ENCODE peak calls at places on chromosome 2, in seven cellular contexts. B, U, W, D, N, E and T are unnamed samples.

GRCh38 chr2:223563462-223563861 is 38.7 kb downstream of the SCG2 start:
- DNase-seq in B (peak; percentile 92), U (no peak), W (peak; percentile 89), D (peak; percentile 94), N (no peak), E (no peak), T (no peak)

GRCh38 chr2:43051316-43051715 is 175.1 kb downstream of the ZFP36L2 start:
- DNase-seq in B (peak; percentile 26), U (no peak), W (peak; percentile 74), D (peak; percentile 95), N (no peak), E (no peak), T (peak; percentile 37)

GRCh38 chr2:175929850-175930249 is 72.2 kb downstream of the LNPK start:
- DNase-seq in B (no peak), U (no peak), W (peak; percentile 10), D (peak; percentile 14), N (no peak), E (no peak), T (no peak)

GRCh38 chr2:177076636-177077179 is 135.9 kb upstream of the HNRNPA3 start:
- DNase-seq in B (no peak), U (no peak), W (no peak), D (no peak), N (no peak), E (no peak), T (no peak)

GRCh38 chr2:195810340-195811098 is 153.5 kb downstream of the SLC39A10 start:
- DNase-seq in B (no peak), U (no peak), W (no peak), D (peak; percentile 28), N (no peak), E (no peak), T (no peak)

GRCh38 chr2:70132244-70133126 is 45.2 kb downstream of the PCBP1 start:
- DNase-seq in B (no peak), U (peak; percentile 52), W (peak; percentile 63), D (peak; percentile 61), N (no peak), E (no peak), T (no peak)

GRCh38 chr2:216553841-216554240 is 55.2 kb downstream of the RPL37A start:
- DNase-seq in B (no peak), U (no peak), W (no peak), D (no peak), N (no peak), E (no peak), T (no peak)

GRCh38 chr2:68766378-68766845 is 31.8 kb downstream of the ARHGAP25 start:
- DNase-seq in B (no peak), U (peak; percentile 27), W (peak; percentile 73), D (peak; percentile 82), N (peak; percentile 66), E (no peak), T (peak; percentile 88)

GRCh38 chr2:119011162-119011909 is 69.3 kb downstream of the MARCO start:
- DNase-seq in B (peak; percentile 16), U (peak; percentile 51), W (peak; percentile 5), D (no peak), N (no peak), E (peak; percentile 74), T (no peak)

GRCh38 chr2:69524799-69525198 is 87.6 kb upstream of the NFU1 start:
- DNase-seq in B (no peak), U (no peak), W (no peak), D (peak; percentile 47), N (no peak), E (no peak), T (no peak)

GRCh38 chr2:73468376-73468775 is 82.7 kb downstream of the ALMS1 start:
- DNase-seq in B (no peak), U (no peak), W (no peak), D (no peak), N (no peak), E (no peak), T (no peak)

GRCh38 chr2:208820289-208820688 is 413.7 kb downstream of the PTH2R start:
- DNase-seq in B (peak; percentile 4), U (no peak), W (no peak), D (peak; percentile 59), N (no peak), E (no peak), T (no peak)

GRCh38 chr2:188969236-188970032 is 4.7 kb upstream of the COL3A1 start:
- DNase-seq in B (no peak), U (no peak), W (peak; percentile 78), D (no peak), N (no peak), E (no peak), T (no peak)

GRCh38 chr2:61970807-61971556 is 65.5 kb downstream of the COMMD1 start:
- DNase-seq in B (no peak), U (no peak), W (no peak), D (peak; percentile 67), N (no peak), E (no peak), T (no peak)

GRCh38 chr2:239157269-239157668 is 243.6 kb downstream of the HDAC4 start:
- DNase-seq in B (no peak), U (peak; percentile 8), W (no peak), D (no peak), N (no peak), E (no peak), T (peak; percentile 10)

GRCh38 chr2:219908538-219908937 is 281.1 kb downstream of the SLC4A3 start:
- DNase-seq in B (no peak), U (no peak), W (no peak), D (no peak), N (no peak), E (no peak), T (no peak)
- TF ChIP-seq CTCF in B (no peak), U (no peak), W (no peak), D (no peak), N (no peak), E (no peak), T (no peak)

GRCh38 chr2:134375935-134376334 is 122.1 kb downstream of the MGAT5 start:
- DNase-seq in B (no peak), U (no peak), W (peak; percentile 75), D (peak; percentile 39), N (no peak), E (no peak), T (no peak)
- TF ChIP-seq CTCF in B (no peak), U (peak; percentile 55), W (peak; percentile 50), D (peak; percentile 56), N (no peak), E (no peak), T (no peak)

GRCh38 chr2:191713837-191714236 is 35.9 kb downstream of the NABP1 start:
- DNase-seq in B (peak; percentile 23), U (no peak), W (no peak), D (no peak), N (no peak), E (no peak), T (no peak)
- TF ChIP-seq CTCF in B (peak; percentile 59), U (no peak), W (no peak), D (peak; percentile 38), N (no peak), E (no peak), T (no peak)

GRCh38 chr2:191302459-191303155 is 57.4 kb downstream of the MYO1B start:
- DNase-seq in B (peak; percentile 29), U (no peak), W (peak; percentile 23), D (peak; percentile 66), N (no peak), E (no peak), T (no peak)
- TF ChIP-seq CTCF in B (peak; percentile 62), U (no peak), W (peak; percentile 18), D (peak; percentile 31), N (no peak), E (peak; percentile 49), T (no peak)